ENCODE peak calls at places on chromosome 19, in six cellular contexts. A is fibroblast of the aortic adventitia, B is hepatic stellate cell, Y is astrocyte, O is fibroblast of mammary gland, G is HFFc6. M is an unnamed sample.

GRCh38 chr19:18488838-18489626 is 32.8 kb downstream of the ELL start:
- DNase-seq in G (no peak), Y (no peak), B (no peak), A (no peak), O (no peak), M (no peak)

GRCh38 chr19:39645800-39646411 is 9.8 kb upstream of the LGALS16 start:
- DNase-seq in O (peak), G (peak), Y (no peak), A (peak), B (no peak), M (no peak)

GRCh38 chr19:10820173-10820572 is 15.8 kb downstream of the TMED1 start:
- DNase-seq in Y (no peak), G (no peak), A (no peak), B (no peak), O (no peak), M (no peak)

GRCh38 chr19:48292798-48293197 is 22.9 kb downstream of the ZNF114 start:
- DNase-seq in B (peak), O (peak), Y (peak), A (peak), G (peak), M (no peak)

GRCh38 chr19:53594811-53595509 is 36.8 kb upstream of the DPRX start:
- DNase-seq in A (no peak), G (no peak), Y (no peak), O (no peak), B (no peak), M (no peak)

GRCh38 chr19:4991996-4992698 is 23.2 kb downstream of the KDM4B start:
- DNase-seq in O (no peak), A (no peak), G (no peak), B (no peak), Y (no peak), M (no peak)

GRCh38 chr19:38263696-38264485 is 482 bp upstream of the SPINT2 start:
- DNase-seq in Y (peak), B (peak), O (no peak), A (peak), G (peak), M (no peak)

GRCh38 chr19:46221981-46222610 is 7.4 kb upstream of the IGFL1 start:
- DNase-seq in O (peak), B (peak), A (peak), G (peak), Y (peak), M (peak)

GRCh38 chr19:24065865-24066604 is 21.0 kb upstream of the ZNF254 start:
- DNase-seq in O (no peak), Y (no peak), A (no peak), B (no peak), G (no peak), M (no peak)

GRCh38 chr19:11078893-11079292 is 10.4 kb upstream of the LDLR start:
- DNase-seq in G (no peak), O (no peak), Y (no peak), B (no peak), A (no peak), M (no peak)

GRCh38 chr19:4380254-4380727 is 20.1 kb downstream of the SH3GL1 start:
- DNase-seq in A (no peak), G (no peak), B (no peak), O (no peak), Y (no peak), M (no peak)

GRCh38 chr19:6501740-6502648 is at the start of gene TUBB4A:
- DNase-seq in Y (no peak), A (no peak), G (no peak), B (no peak), O (no peak), M (no peak)

GRCh38 chr19:33493401-33494275 is 28.0 kb downstream of the PEPD start:
- DNase-seq in A (no peak), G (no peak), O (no peak), B (no peak), Y (no peak), M (no peak)

GRCh38 chr19:46081928-46082727 is 41.3 kb upstream of the IGFL4 start:
- DNase-seq in G (peak), O (peak), Y (peak), B (peak), A (peak), M (peak)

GRCh38 chr19:18436651-18437478 is 1.1 kb downstream of the ISYNA1 start:
- DNase-seq in Y (peak), B (peak), A (peak), O (peak), G (peak), M (no peak)